ENCODE peak calls at places on chromosomes 11 and 22, in seven cellular contexts. One of them, this sample, is unnamed.

GRCh38 chr11:111059726-111060125 is 185.8 kb upstream of the POU2AF2 start:
- DNase-seq in GM23338: no peak
- DNase-seq in colonic mucosa: no peak
- DNase-seq in prostate gland: no peak
- DNase-seq in CD4-positive, alpha-beta T cell: no peak
- DNase-seq in GM12864: no peak
- DNase-seq in transverse colon: no peak
- DNase-seq in this sample: no peak

GRCh38 chr11:102367364-102367763 is 20.4 kb downstream of the BIRC2 start:
- DNase-seq in GM23338: no peak
- DNase-seq in colonic mucosa: no peak
- DNase-seq in prostate gland: no peak
- DNase-seq in CD4-positive, alpha-beta T cell: no peak
- DNase-seq in GM12864: no peak
- DNase-seq in transverse colon: no peak
- DNase-seq in this sample: no peak

GRCh38 chr11:27183672-27184457 is 143.2 kb downstream of the BBOX1 start:
- DNase-seq in GM23338: peak; percentile 82
- DNase-seq in colonic mucosa: peak; percentile 80
- DNase-seq in prostate gland: peak; percentile 64
- DNase-seq in CD4-positive, alpha-beta T cell: peak; percentile 12
- DNase-seq in GM12864: peak; percentile 29
- DNase-seq in transverse colon: peak; percentile 56
- DNase-seq in this sample: peak; percentile 84

GRCh38 chr11:44066732-44067131 is 662 bp downstream of the ACCS start:
- DNase-seq in GM23338: no peak
- DNase-seq in colonic mucosa: peak; percentile 44
- DNase-seq in prostate gland: peak; percentile 9
- DNase-seq in CD4-positive, alpha-beta T cell: no peak
- DNase-seq in GM12864: no peak
- DNase-seq in transverse colon: peak; percentile 39
- DNase-seq in this sample: no peak

GRCh38 chr11:92897487-92897886 is 72.0 kb upstream of the MTNR1B start:
- DNase-seq in GM23338: peak; percentile 35
- DNase-seq in colonic mucosa: no peak
- DNase-seq in prostate gland: no peak
- DNase-seq in CD4-positive, alpha-beta T cell: no peak
- DNase-seq in GM12864: no peak
- DNase-seq in transverse colon: no peak
- DNase-seq in this sample: no peak

GRCh38 chr22:29722587-29722986 is 2.8 kb downstream of the CABP7 start:
- DNase-seq in GM23338: peak; percentile 30
- DNase-seq in colonic mucosa: no peak
- DNase-seq in prostate gland: no peak
- DNase-seq in CD4-positive, alpha-beta T cell: no peak
- DNase-seq in GM12864: no peak
- DNase-seq in transverse colon: no peak
- DNase-seq in this sample: no peak

GRCh38 chr22:50125029-50125428 is 35.2 kb downstream of the MOV10L1 start:
- DNase-seq in GM23338: no peak
- DNase-seq in colonic mucosa: no peak
- DNase-seq in prostate gland: no peak
- DNase-seq in CD4-positive, alpha-beta T cell: no peak
- DNase-seq in GM12864: no peak
- DNase-seq in transverse colon: no peak
- DNase-seq in this sample: no peak

GRCh38 chr11:48047616-48048015 is 67.3 kb downstream of the PTPRJ start:
- DNase-seq in GM23338: no peak
- DNase-seq in colonic mucosa: no peak
- DNase-seq in prostate gland: no peak
- DNase-seq in CD4-positive, alpha-beta T cell: no peak
- DNase-seq in GM12864: no peak
- DNase-seq in transverse colon: no peak
- DNase-seq in this sample: no peak

GRCh38 chr11:28303477-28304191 is 195.4 kb downstream of the METTL15 start:
- DNase-seq in GM23338: no peak
- DNase-seq in colonic mucosa: no peak
- DNase-seq in prostate gland: no peak
- DNase-seq in CD4-positive, alpha-beta T cell: no peak
- DNase-seq in GM12864: no peak
- DNase-seq in transverse colon: no peak
- DNase-seq in this sample: no peak

GRCh38 chr11:102138677-102139076 is 28.4 kb downstream of the YAP1 start:
- DNase-seq in GM23338: no peak
- DNase-seq in colonic mucosa: no peak
- DNase-seq in prostate gland: no peak
- DNase-seq in CD4-positive, alpha-beta T cell: no peak
- DNase-seq in GM12864: no peak
- DNase-seq in transverse colon: no peak
- DNase-seq in this sample: no peak

GRCh38 chr11:62370743-62371440 is 33.6 kb downstream of the ASRGL1 start:
- DNase-seq in GM23338: peak; percentile 38
- DNase-seq in colonic mucosa: peak; percentile 74
- DNase-seq in prostate gland: no peak
- DNase-seq in CD4-positive, alpha-beta T cell: peak; percentile 19
- DNase-seq in GM12864: no peak
- DNase-seq in transverse colon: peak; percentile 64
- DNase-seq in this sample: no peak

DNA sequence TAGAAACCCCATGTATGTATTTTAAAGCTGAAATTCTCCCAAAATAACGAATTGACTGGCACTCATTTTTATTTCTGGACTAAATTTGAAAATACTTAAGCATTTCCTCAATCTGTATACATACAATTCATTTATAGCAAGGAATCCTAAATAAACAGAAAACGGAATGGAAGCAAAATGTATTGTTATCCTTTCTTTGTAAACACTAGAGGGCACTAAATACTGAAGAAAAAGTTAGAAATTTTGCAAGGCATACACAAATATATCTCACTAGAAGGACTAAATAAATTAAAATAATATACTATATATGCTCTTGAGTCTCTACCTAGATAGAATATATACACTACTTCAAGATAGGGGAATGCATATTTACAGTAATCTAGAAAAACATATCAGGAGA is 23.1 kb upstream of the ANO5 start:
- DNase-seq in GM23338: peak; percentile 27
- DNase-seq in colonic mucosa: no peak
- DNase-seq in prostate gland: no peak
- DNase-seq in CD4-positive, alpha-beta T cell: no peak
- DNase-seq in GM12864: no peak
- DNase-seq in transverse colon: no peak
- DNase-seq in this sample: no peak
- TF ChIP-seq CTCF in GM23338: peak; percentile 73
- TF ChIP-seq CTCF in colonic mucosa: peak; percentile 14
- TF ChIP-seq CTCF in prostate gland: no peak
- TF ChIP-seq CTCF in CD4-positive, alpha-beta T cell: no peak
- TF ChIP-seq CTCF in GM12864: peak; percentile 9
- TF ChIP-seq CTCF in transverse colon: peak; percentile 31
- TF ChIP-seq CTCF in this sample: peak; percentile 20

GRCh38 chr22:38755155-38755910 is 465 bp downstream of the SUN2 start:
- DNase-seq in GM23338: peak; percentile 66
- DNase-seq in colonic mucosa: peak; percentile 95
- DNase-seq in prostate gland: peak; percentile 77
- DNase-seq in CD4-positive, alpha-beta T cell: peak; percentile 43
- DNase-seq in GM12864: no peak
- DNase-seq in transverse colon: peak; percentile 95
- DNase-seq in this sample: peak; percentile 90
- TF ChIP-seq CTCF in GM23338: no peak
- TF ChIP-seq CTCF in colonic mucosa: no peak
- TF ChIP-seq CTCF in prostate gland: no peak
- TF ChIP-seq CTCF in CD4-positive, alpha-beta T cell: no peak
- TF ChIP-seq CTCF in GM12864: no peak
- TF ChIP-seq CTCF in transverse colon: no peak
- TF ChIP-seq CTCF in this sample: no peak

GRCh38 chr22:23565942-23566715 is 14.0 kb downstream of the IGLL1 start:
- DNase-seq in GM23338: peak; percentile 35
- DNase-seq in colonic mucosa: no peak
- DNase-seq in prostate gland: no peak
- DNase-seq in CD4-positive, alpha-beta T cell: no peak
- DNase-seq in GM12864: no peak
- DNase-seq in transverse colon: no peak
- DNase-seq in this sample: no peak
- TF ChIP-seq CTCF in GM23338: no peak
- TF ChIP-seq CTCF in colonic mucosa: no peak
- TF ChIP-seq CTCF in prostate gland: no peak
- TF ChIP-seq CTCF in CD4-positive, alpha-beta T cell: no peak
- TF ChIP-seq CTCF in GM12864: no peak
- TF ChIP-seq CTCF in transverse colon: no peak
- TF ChIP-seq CTCF in this sample: no peak

DNA sequence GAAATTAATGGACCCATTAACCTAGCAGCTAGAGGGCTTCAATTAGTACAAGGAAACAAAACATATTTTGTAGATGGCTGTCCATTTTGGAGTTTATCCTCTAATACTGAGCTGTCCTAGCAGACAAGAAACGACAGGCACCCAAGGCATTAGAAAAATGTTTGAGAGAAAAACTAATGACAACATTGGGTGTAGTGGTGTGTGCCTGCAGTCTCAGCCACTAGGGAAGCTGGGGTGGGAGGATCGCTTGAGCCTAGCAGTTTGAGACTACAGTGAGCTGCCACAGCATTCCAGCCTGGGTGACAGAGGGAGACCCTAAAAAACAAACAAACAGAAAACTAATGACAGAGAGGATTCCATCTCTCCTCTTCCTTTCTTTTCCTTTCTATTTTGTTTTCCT is 1.5 kb downstream of the A4GALT start:
- DNase-seq in GM23338: peak; percentile 27
- DNase-seq in colonic mucosa: no peak
- DNase-seq in prostate gland: no peak
- DNase-seq in CD4-positive, alpha-beta T cell: no peak
- DNase-seq in GM12864: no peak
- DNase-seq in transverse colon: no peak
- DNase-seq in this sample: peak; percentile 57
- TF ChIP-seq CTCF in GM23338: no peak
- TF ChIP-seq CTCF in colonic mucosa: no peak
- TF ChIP-seq CTCF in prostate gland: peak; percentile 46
- TF ChIP-seq CTCF in CD4-positive, alpha-beta T cell: no peak
- TF ChIP-seq CTCF in GM12864: peak; percentile 11
- TF ChIP-seq CTCF in transverse colon: no peak
- TF ChIP-seq CTCF in this sample: no peak

GRCh38 chr11:14232652-14233051 is 126.3 kb downstream of the RRAS2 start:
- DNase-seq in GM23338: peak; percentile 67
- DNase-seq in colonic mucosa: no peak
- DNase-seq in prostate gland: no peak
- DNase-seq in CD4-positive, alpha-beta T cell: no peak
- DNase-seq in GM12864: no peak
- DNase-seq in transverse colon: no peak
- DNase-seq in this sample: no peak
- TF ChIP-seq CTCF in GM23338: peak; percentile 79
- TF ChIP-seq CTCF in colonic mucosa: no peak
- TF ChIP-seq CTCF in prostate gland: no peak
- TF ChIP-seq CTCF in CD4-positive, alpha-beta T cell: no peak
- TF ChIP-seq CTCF in GM12864: peak; percentile 39
- TF ChIP-seq CTCF in transverse colon: no peak
- TF ChIP-seq CTCF in this sample: no peak

DNA sequence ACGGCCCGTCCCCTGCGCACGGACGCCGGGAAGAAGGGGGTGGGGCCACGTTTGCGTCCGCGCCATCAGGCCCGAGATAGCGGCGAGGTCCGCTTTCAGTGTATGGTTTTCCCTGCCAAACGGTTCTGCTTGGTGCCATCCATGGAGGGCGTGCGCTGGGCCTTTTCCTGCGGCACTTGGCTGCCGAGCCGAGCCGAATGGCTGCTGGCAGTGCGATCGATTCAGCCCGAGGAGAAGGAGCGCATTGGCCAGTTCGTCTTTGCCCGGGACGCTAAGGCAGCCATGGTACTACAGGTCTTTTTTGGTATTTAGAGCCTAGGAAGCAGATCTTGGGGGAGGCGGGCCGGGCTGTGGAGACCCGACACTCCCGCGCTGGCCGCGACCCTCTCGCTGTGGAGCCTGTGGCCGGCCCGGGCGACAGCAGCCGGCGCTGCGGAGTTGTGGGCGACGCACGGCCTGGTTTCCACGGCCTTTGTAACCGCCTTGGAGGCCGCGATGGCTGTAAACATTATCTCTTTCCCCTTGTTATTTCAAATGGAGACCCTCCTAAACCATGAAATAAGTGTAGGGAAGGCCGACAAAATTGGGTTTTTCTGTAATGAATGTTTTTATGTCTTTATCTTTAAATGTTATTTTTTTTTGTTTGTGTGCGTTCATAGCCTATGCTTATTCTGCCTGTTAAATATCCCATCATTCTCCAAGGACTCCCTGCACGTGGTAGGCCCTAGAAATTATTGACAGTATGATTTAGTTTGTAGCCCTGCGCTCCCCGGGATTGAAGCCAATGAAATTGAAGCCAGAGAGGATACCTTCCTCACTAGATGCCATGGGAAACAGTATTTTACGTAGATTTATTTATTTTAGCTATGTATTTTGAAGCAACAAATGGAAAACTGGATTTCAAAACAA is at the start of gene AASDHPPT:
- DNase-seq in GM23338: peak; percentile 36
- DNase-seq in colonic mucosa: peak; percentile 26
- DNase-seq in prostate gland: peak; percentile 30
- DNase-seq in CD4-positive, alpha-beta T cell: no peak
- DNase-seq in GM12864: no peak
- DNase-seq in transverse colon: no peak
- DNase-seq in this sample: peak; percentile 49
- TF ChIP-seq CTCF in GM23338: no peak
- TF ChIP-seq CTCF in colonic mucosa: no peak
- TF ChIP-seq CTCF in prostate gland: no peak
- TF ChIP-seq CTCF in CD4-positive, alpha-beta T cell: no peak
- TF ChIP-seq CTCF in GM12864: peak; percentile 5
- TF ChIP-seq CTCF in transverse colon: no peak
- TF ChIP-seq CTCF in this sample: no peak

This sample was measured in testis.